ENCODE peak calls at places on chromosome X, in eight cellular contexts. Q is endodermal cell, M is cardiac fibroblast, J is testis, B is AG09309, D is cardiac muscle cell, G is suprapubic skin, H is tibial nerve. R is an unnamed sample.

GRCh38 chrX:32455704-32456103 is 755.6 kb downstream of the DMD start:
- DNase-seq in Q (no peak), D (no peak), H (no peak), M (no peak), J (no peak), G (no peak), B (no peak), R (no peak)

GRCh38 chrX:139787601-139788000 is 79.6 kb upstream of the MCF2 start:
- DNase-seq in M (no peak), D (no peak), Q (no peak), G (no peak), B (no peak), J (no peak), H (no peak), R (no peak)

GRCh38 chrX:10109695-10110094 is 47.1 kb upstream of the CLCN4 start:
- DNase-seq in Q (no peak), M (no peak), G (no peak), D (no peak), J (peak; percentile 64), H (no peak), B (no peak), R (no peak)

GRCh38 chrX:47683171-47684145 is 24.5 kb upstream of the UXT start:
- DNase-seq in G (no peak), B (no peak), H (no peak), Q (no peak), M (peak; percentile 12), J (no peak), D (no peak), R (no peak)

GRCh38 chrX:1205681-1206611 is 6.5 kb downstream of the CRLF2 start:
- DNase-seq in B (peak; percentile 11), D (peak; percentile 76), H (peak; percentile 10), M (peak; percentile 85), J (peak; percentile 55), G (no peak), Q (peak; percentile 79), R (peak; percentile 64)

GRCh38 chrX:13468096-13468495 is 101.3 kb upstream of the EGFL6 start:
- DNase-seq in D (no peak), M (no peak), H (no peak), J (no peak), B (no peak), Q (no peak), G (no peak), R (no peak)

GRCh38 chrX:41027388-41027787 is 57.9 kb upstream of the USP9X start:
- DNase-seq in G (no peak), Q (no peak), J (no peak), H (no peak), M (peak; percentile 58), D (peak; percentile 26), B (peak; percentile 61), R (peak; percentile 53)

GRCh38 chrX:28126886-28127285 is 145.6 kb upstream of the DCAF8L1 start:
- DNase-seq in B (no peak), Q (no peak), H (no peak), J (no peak), G (no peak), D (no peak), M (no peak), R (no peak)

GRCh38 chrX:40300286-40300890 is 202.6 kb upstream of the BCOR start:
- DNase-seq in B (no peak), Q (no peak), H (no peak), J (no peak), G (no peak), M (no peak), D (no peak), R (no peak)

GRCh38 chrX:72169008-72169728 is 12.4 kb upstream of the PIN4 start:
- DNase-seq in B (no peak), J (no peak), D (no peak), H (no peak), Q (no peak), G (no peak), M (peak; percentile 14), R (no peak)

GRCh38 chrX:10633722-10634121 is 13.3 kb upstream of the MID1 start:
- DNase-seq in J (no peak), Q (no peak), B (no peak), D (no peak), H (peak; percentile 39), M (peak; percentile 91), G (no peak), R (peak; percentile 90)

GRCh38 chrX:46255066-46255465 is 290.2 kb downstream of the ZNF674 start:
- DNase-seq in D (no peak), B (no peak), J (no peak), G (no peak), M (peak; percentile 32), Q (no peak), H (no peak), R (no peak)

GRCh38 chrX:153708415-153708814 is 15.8 kb downstream of the BCAP31 start:
- DNase-seq in B (no peak), J (peak; percentile 70), G (peak; percentile 85), Q (peak; percentile 83), D (peak; percentile 70), M (peak; percentile 87), H (peak; percentile 41), R (peak; percentile 92)

GRCh38 chrX:78029663-78030062 is 60.2 kb upstream of the PGAM4 start:
- DNase-seq in Q (peak; percentile 58), H (peak; percentile 5), D (peak; percentile 10), M (peak; percentile 41), G (no peak), J (peak; percentile 14), B (peak; percentile 4), R (peak; percentile 43)

GRCh38 chrX:122572461-122572860 is 611.6 kb upstream of the GRIA3 start:
- DNase-seq in J (no peak), H (no peak), Q (no peak), B (peak; percentile 21), M (peak; percentile 52), G (no peak), D (no peak), R (peak; percentile 43)

GRCh38 chrX:11557120-11557519 is 108.6 kb downstream of the ARHGAP6 start:
- DNase-seq in D (no peak), Q (no peak), M (peak; percentile 76), B (peak; percentile 16), H (no peak), G (no peak), J (no peak), R (peak; percentile 70)

GRCh38 chrX:48897157-48897620 is 379 bp downstream of the TIMM17B start:
- DNase-seq in H (peak; percentile 61), M (peak; percentile 74), G (peak; percentile 87), B (no peak), J (peak; percentile 89), Q (peak; percentile 94), D (peak; percentile 88), R (peak; percentile 76)

GRCh38 chrX:48896611-48897011 is 957 bp downstream of the TIMM17B start:
- DNase-seq in M (peak; percentile 25), D (no peak), H (no peak), G (no peak), Q (peak; percentile 59), J (no peak), B (no peak), R (no peak)

GRCh38 chrX:48897621-48898306 is at the start of the genes PQBP1 and TIMM17B:
- DNase-seq in D (peak; percentile 92), G (peak; percentile 92), B (peak; percentile 91), Q (peak; percentile 94), M (peak; percentile 96), J (peak; percentile 94), H (peak; percentile 83), R (peak; percentile 95)

GRCh38 chrX:48901069-48901468 is 3.3 kb downstream of the PQBP1 start:
- DNase-seq in G (no peak), B (no peak), M (no peak), Q (no peak), J (no peak), D (no peak), H (no peak), R (no peak)

GRCh38 chrX:48899078-48899410 is 1.3 kb downstream of the PQBP1 start:
- DNase-seq in B (no peak), M (no peak), D (no peak), Q (no peak), J (no peak), H (no peak), G (no peak), R (no peak)
- H3K4me3 ChIP-seq in B (no peak overlapping the region), M (no peak overlapping the region), D (no peak overlapping the region), Q (no peak overlapping the region), J (no peak overlapping the region), H (no peak overlapping the region), G (peak overlapping the region; percentile 56), R (no peak overlapping the region)

GRCh38 chrX:130082244-130083106 is 27.8 kb downstream of the ELF4 start:
- DNase-seq in B (no peak), G (no peak), H (no peak), M (no peak), Q (no peak), J (peak; percentile 22), D (no peak), R (no peak)
- TF ChIP-seq CTCF in B (no peak), G (no peak), H (no peak), M (peak; percentile 9), Q (no peak), J (no peak), D (no peak), R (no peak)

GRCh38 chrX:18668468-18668867 is 3.4 kb downstream of the RS1 start:
- DNase-seq in J (no peak), M (no peak), D (no peak), H (no peak), B (no peak), G (no peak), Q (no peak), R (no peak)

GRCh38 chrX:18674417-18674787 is 2.5 kb upstream of the RS1 start:
- DNase-seq in B (no peak), D (no peak), Q (peak; percentile 67), G (no peak), H (no peak), J (peak; percentile 23), M (no peak), R (no peak)

GRCh38 chrX:18668059-18668458 is 3.8 kb downstream of the RS1 start:
- DNase-seq in M (no peak), D (no peak), G (no peak), Q (no peak), H (no peak), J (no peak), B (no peak), R (no peak)

GRCh38 chrX:18674788-18675735 is 3.2 kb upstream of the RS1 start:
- DNase-seq in J (peak; percentile 75), M (peak; percentile 79), Q (peak; percentile 88), H (peak; percentile 76), G (peak; percentile 82), D (peak; percentile 72), B (peak; percentile 11), R (peak; percentile 56)

GRCh38 chrX:18672008-18672407 is at the start of gene RS1:
- DNase-seq in D (no peak), H (no peak), M (no peak), B (no peak), J (no peak), Q (no peak), G (no peak), R (no peak)
- H3K4me3 ChIP-seq in D (no peak within 1 kb of the TSS), H (no peak within 1 kb of the TSS), M (no peak within 1 kb of the TSS), B (no peak within 1 kb of the TSS), J (no peak within 1 kb of the TSS), Q (no peak within 1 kb of the TSS), G (no peak within 1 kb of the TSS), R (no peak within 1 kb of the TSS)

GRCh38 chrX:151151668-151152267 is 24.6 kb upstream of the GPR50 start:
- DNase-seq in J (peak; percentile 46), Q (peak; percentile 57), D (peak; percentile 64), G (no peak), B (peak; percentile 21), M (peak; percentile 57), H (peak; percentile 11), R (peak; percentile 58)
- TF ChIP-seq CTCF in J (peak; percentile 52), Q (peak; percentile 85), D (peak; percentile 64), G (peak; percentile 45), B (peak; percentile 72), M (peak; percentile 57), H (peak; percentile 68), R (peak; percentile 67)

R was measured in epithelial cell of esophagus.